ENCODE peak calls at places on chromosome 1, in eight cellular contexts. Q is iPS-NIHi11; N is pancreas; Z is EH; S is LoVo; J is H54; E is CD8-positive, alpha-beta memory T cell; F is amniotic stem cell. G is an unnamed sample.

GRCh38 chr1:225348400-225348799 is 79.4 kb downstream of the LBR start:
- DNase-seq in N (no peak), Q (no peak), S (no peak), E (no peak), J (no peak), Z (no peak), F (no peak), G (no peak)

GRCh38 chr1:74731399-74732052 is 1.3 kb downstream of the CRYZ start:
- DNase-seq in Q (no peak), J (no peak), N (peak; percentile 55), F (no peak), Z (peak; percentile 47), S (peak; percentile 23), E (no peak), G (no peak)

GRCh38 chr1:42934111-42934510 is 24.6 kb downstream of the SLC2A1 start:
- DNase-seq in N (no peak), S (no peak), Q (no peak), E (no peak), F (no peak), Z (no peak), J (no peak), G (no peak)

GRCh38 chr1:172609528-172609927 is 49.4 kb upstream of the FASLG start:
- DNase-seq in N (no peak), Z (peak; percentile 25), J (no peak), F (no peak), Q (no peak), E (peak; percentile 26), S (no peak), G (no peak)

GRCh38 chr1:194289569-194290266 is 1103.3 kb upstream of the B3GALT2 start:
- DNase-seq in N (no peak), F (no peak), Z (no peak), J (no peak), Q (no peak), S (no peak), E (peak; percentile 59), G (no peak)

GRCh38 chr1:203325004-203325417 is 19.7 kb downstream of the BTG2 start:
- DNase-seq in E (peak; percentile 68), Z (no peak), N (no peak), Q (peak; percentile 34), S (no peak), J (no peak), F (no peak), G (no peak)

GRCh38 chr1:44245066-44245465 is 31.8 kb downstream of the DMAP1 start:
- DNase-seq in E (no peak), N (no peak), Z (no peak), Q (no peak), S (no peak), F (no peak), J (no peak), G (no peak)

GRCh38 chr1:196115641-196116040 is 492.6 kb downstream of the KCNT2 start:
- DNase-seq in J (peak; percentile 1), Z (peak; percentile 77), E (no peak), F (no peak), Q (peak; percentile 18), N (no peak), S (no peak), G (peak; percentile 78)

GRCh38 chr1:53145942-53146708 is 3.7 kb upstream of the SLC1A7 start:
- DNase-seq in N (peak; percentile 84), Q (no peak), J (peak; percentile 94), S (peak; percentile 74), Z (peak; percentile 100), E (no peak), F (peak; percentile 96), G (peak; percentile 99)

GRCh38 chr1:112536561-112536960 is 27.8 kb downstream of the WNT2B start:
- DNase-seq in F (no peak), N (no peak), J (no peak), Q (no peak), E (no peak), Z (peak; percentile 52), S (no peak), G (peak; percentile 93)

GRCh38 chr1:38662141-38662540 is 197.4 kb downstream of the RRAGC start:
- DNase-seq in N (no peak), Z (no peak), J (no peak), E (no peak), Q (no peak), F (no peak), S (no peak), G (no peak)

GRCh38 chr1:25562101-25562927 is 18.9 kb downstream of the LDLRAP1 start:
- DNase-seq in Z (no peak), F (no peak), E (peak; percentile 93), N (no peak), Q (no peak), S (peak; percentile 30), J (no peak), G (no peak)

GRCh38 chr1:218985424-218985823 is 188.3 kb upstream of the LYPLAL1 start:
- DNase-seq in S (no peak), Q (no peak), Z (no peak), E (no peak), F (no peak), N (no peak), J (no peak), G (no peak)

GRCh38 chr1:47547753-47548152 is 109.9 kb downstream of the FOXD2 start:
- DNase-seq in E (no peak), Z (peak; percentile 39), F (no peak), J (no peak), Q (no peak), N (no peak), S (no peak), G (no peak)

GRCh38 chr1:102942324-102942723 is 166.0 kb downstream of the COL11A1 start:
- DNase-seq in N (no peak), Q (no peak), E (no peak), F (no peak), J (no peak), S (no peak), Z (peak; percentile 89), G (no peak)

GRCh38 chr1:203539831-203540546 is 46.0 kb downstream of the OPTC start:
- DNase-seq in J (no peak), S (no peak), E (no peak), Z (no peak), N (no peak), Q (no peak), F (no peak), G (no peak)

GRCh38 chr1:79887059-79887458 is 880.5 kb upstream of the ADGRL4 start:
- DNase-seq in N (no peak), S (no peak), Q (no peak), Z (no peak), J (no peak), F (no peak), E (no peak), G (no peak)

GRCh38 chr1:119613769-119614358 is 34.2 kb downstream of the ZNF697 start:
- DNase-seq in Q (peak; percentile 76), S (peak; percentile 73), Z (peak; percentile 87), F (peak; percentile 40), E (peak; percentile 10), J (peak; percentile 69), N (peak; percentile 79), G (peak; percentile 43)

GRCh38 chr1:91080650-91081049 is 58.8 kb upstream of the ZNF644 start:
- DNase-seq in F (no peak), Z (peak; percentile 38), N (no peak), S (no peak), Q (no peak), J (peak; percentile 40), E (no peak), G (no peak)

GRCh38 chr1:39981957-39982356 is 27.0 kb downstream of the MFSD2A start:
- DNase-seq in N (no peak), S (peak; percentile 77), J (peak; percentile 87), E (no peak), Z (peak; percentile 88), F (peak; percentile 50), Q (peak; percentile 30), G (peak; percentile 55)

GRCh38 chr1:38308780-38309179 is 262.2 kb upstream of the POU3F1 start:
- DNase-seq in E (no peak), F (no peak), N (no peak), J (no peak), S (no peak), Z (peak; percentile 18), Q (no peak), G (no peak)

GRCh38 chr1:16921391-16922185 is at the start of gene CROCC:
- DNase-seq in S (no peak), J (no peak), N (peak; percentile 69), Q (peak; percentile 96), Z (peak; percentile 54), E (peak; percentile 31), F (no peak), G (peak; percentile 86)

GRCh38 chr1:243549108-243549507 is 293.3 kb downstream of the SDCCAG8 start:
- DNase-seq in N (no peak), Q (no peak), E (no peak), F (peak; percentile 2), S (no peak), J (no peak), Z (peak; percentile 88), G (no peak)

GRCh38 chr1:40431385-40431784 is 18.9 kb upstream of the ZFP69B start:
- DNase-seq in S (no peak), N (no peak), E (no peak), J (no peak), F (no peak), Z (no peak), Q (no peak), G (no peak)

GRCh38 chr1:83626603-83627002 is 372.3 kb downstream of the TTLL7 start:
- DNase-seq in Z (no peak), S (no peak), N (no peak), J (no peak), F (no peak), E (no peak), Q (no peak), G (no peak)

GRCh38 chr1:109917429-109918076 is 6.9 kb downstream of the CSF1 start:
- DNase-seq in Z (peak; percentile 27), S (no peak), Q (no peak), J (no peak), N (no peak), F (no peak), E (no peak), G (no peak)

GRCh38 chr1:25517476-25518394 is 25.7 kb upstream of the LDLRAP1 start:
- DNase-seq in Q (peak; percentile 69), Z (no peak), S (no peak), J (no peak), F (no peak), E (no peak), N (no peak), G (no peak)

GRCh38 chr1:85611390-85611789 is 30.8 kb downstream of the CCN1 start:
- DNase-seq in F (peak; percentile 59), S (no peak), Z (peak; percentile 94), Q (no peak), N (no peak), E (no peak), J (no peak), G (no peak)

GRCh38 chr1:212037900-212038299 is 2.4 kb downstream of the DTL start:
- DNase-seq in N (no peak), Z (no peak), S (no peak), E (no peak), Q (no peak), F (no peak), J (no peak), G (no peak)

GRCh38 chr1:240337795-240338194 is 246.1 kb downstream of the FMN2 start:
- DNase-seq in F (peak; percentile 83), S (no peak), N (no peak), E (no peak), Q (no peak), J (no peak), Z (peak; percentile 92), G (peak; percentile 54)

GRCh38 chr1:89310976-89311375 is 38.3 kb upstream of the GBP5 start:
- DNase-seq in E (no peak), S (no peak), N (no peak), J (no peak), Z (no peak), F (no peak), Q (no peak), G (no peak)

GRCh38 chr1:33372677-33373076 is 51.8 kb upstream of the A3GALT2 start:
- DNase-seq in S (no peak), E (no peak), F (no peak), J (no peak), Q (no peak), N (no peak), Z (peak; percentile 27), G (no peak)

GRCh38 chr1:5389101-5389885 is 602.9 kb downstream of the NPHP4 start:
- DNase-seq in F (no peak), J (no peak), N (no peak), E (peak; percentile 78), Q (no peak), Z (no peak), S (peak; percentile 7), G (no peak)

GRCh38 chr1:172401907-172402306 is 18.6 kb upstream of the C1orf105 start:
- DNase-seq in J (no peak), S (no peak), F (no peak), E (no peak), Z (no peak), N (no peak), Q (peak; percentile 29), G (no peak)